ENCODE peak calls at places on chromosomes 5 and 9, in four cellular contexts. X is hepatocyte, Y is fibroblast of lung, L is IMR-90. Q is an unnamed sample.

GRCh38 chr9:75096796-75097195 is 8.5 kb downstream of the OSTF1 start:
- DNase-seq in X (no peak), Y (peak), L (peak), Q (peak)

GRCh38 chr9:104923289-104923688 is 4.7 kb downstream of the ABCA1 start:
- DNase-seq in X (no peak), Y (peak), L (peak), Q (peak)

GRCh38 chr5:146025108-146025507 is 80.3 kb downstream of the PLAC8L1 start:
- DNase-seq in X (peak), Y (no peak), L (no peak), Q (no peak)

GRCh38 chr9:115117999-115118470 is at the start of gene TNC:
- DNase-seq in X (peak), Y (peak), L (peak), Q (peak)

GRCh38 chr5:144205141-144205551 is 34.5 kb downstream of the KCTD16 start:
- DNase-seq in X (peak), Y (peak), L (peak), Q (peak)

GRCh38 chr5:175846332-175846731 is 25.0 kb upstream of the CPLX2 start:
- DNase-seq in X (no peak), Y (no peak), L (no peak), Q (no peak)

GRCh38 chr5:96528262-96528661 is 95.2 kb upstream of the PCSK1 start:
- DNase-seq in X (no peak), Y (no peak), L (no peak), Q (no peak)

GRCh38 chr5:158563774-158564390 is 535.8 kb downstream of the EBF1 start:
- DNase-seq in X (no peak), Y (no peak), L (no peak), Q (no peak)

GRCh38 chr9:37324261-37324683 is 98.2 kb upstream of the GRHPR start:
- DNase-seq in X (no peak), Y (peak), L (peak), Q (peak)

GRCh38 chr5:139905401-139905800 is 109.8 kb downstream of the PSD2 start:
- DNase-seq in X (no peak), Y (no peak), L (no peak), Q (no peak)
- H2AFZ ChIP-seq in X (no peak), Y (no peak), L (no peak), Q (no peak)

DNA sequence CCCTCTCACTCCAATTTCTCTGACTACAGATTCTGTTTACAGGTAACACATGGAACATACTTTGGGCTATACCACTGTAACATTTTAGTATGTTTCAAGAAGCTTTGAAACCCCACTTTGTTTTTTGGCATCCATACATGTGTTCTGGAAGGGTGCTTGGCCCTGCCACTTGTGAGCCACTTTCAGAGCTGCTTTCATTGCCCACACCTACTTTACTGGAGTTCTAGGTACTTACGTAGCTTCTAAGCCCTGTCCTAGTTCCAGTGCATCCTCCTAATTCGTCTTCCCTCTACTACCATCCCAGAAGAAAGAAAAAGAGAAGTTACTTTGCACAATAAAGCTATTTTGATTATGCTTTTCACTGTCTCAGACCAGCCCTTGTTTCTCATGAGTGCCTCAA is 26.5 kb upstream of the C5orf47 start:
- DNase-seq in X (no peak), Y (no peak), L (no peak), Q (no peak)
- H3K27ac ChIP-seq in X (peak), Y (no peak), L (no peak), Q (peak)

GRCh38 chr5:172904643-172905345 is 54.4 kb upstream of the RPL26L1 start:
- DNase-seq in X (peak), Y (peak), L (peak), Q (peak)
- H3K4me2 ChIP-seq in X (peak), Y (no peak), L (no peak), Q (peak)

GRCh38 chr5:140358738-140359310 is 1.2 kb upstream of the SLC4A9 start:
- DNase-seq in X (no peak), Y (peak), L (peak), Q (peak)
- H2AFZ ChIP-seq in X (no peak), Y (no peak), L (no peak), Q (no peak)

GRCh38 chr5:132227485-132228240 is at the start of gene P4HA2:
- DNase-seq in X (peak), Y (peak), L (peak), Q (peak)
- H3K27ac ChIP-seq in X (peak), Y (peak), L (peak), Q (peak)

Q was measured in astrocyte.